ENCODE peak calls at places on chromosomes 5 and 9, in eight cellular contexts. S is HepG2, E is K562, L is HCT116, C is GM12878, Z is SK-N-SH, H is GM23338, T is HL-60. P is an unnamed sample.

GRCh38 chr9:91820126-91820750 is 129.8 kb downstream of the ROR2 start:
- DNase-seq in S (no peak), E (no peak), L (no peak), C (no peak), Z (no peak), H (no peak), T (no peak), P (no peak)

GRCh38 chr5:76476639-76477038 is 73.6 kb downstream of the IQGAP2 start:
- DNase-seq in S (no peak), E (no peak), L (no peak), C (no peak), Z (no peak), H (no peak), T (no peak), P (no peak)

GRCh38 chr9:136438909-136439549 is 616 bp downstream of the INPP5E start:
- DNase-seq in S (no peak), E (peak; percentile 47), L (no peak), C (no peak), Z (peak; percentile 82), H (peak; percentile 43), T (peak; percentile 45), P (no peak)

GRCh38 chr5:159547466-159548195 is 217.3 kb upstream of the IL12B start:
- DNase-seq in S (no peak), E (no peak), L (no peak), C (no peak), Z (no peak), H (no peak), T (no peak), P (no peak)

GRCh38 chr9:121538221-121538620 is 38.6 kb upstream of the GGTA1 start:
- DNase-seq in S (peak; percentile 23), E (no peak), L (peak; percentile 48), C (no peak), Z (peak; percentile 56), H (peak; percentile 56), T (no peak), P (no peak)

GRCh38 chr9:74951725-74952151 is 974 bp downstream of the C9orf40 start:
- DNase-seq in S (peak; percentile 15), E (peak; percentile 45), L (no peak), C (no peak), Z (peak; percentile 60), H (peak; percentile 59), T (no peak), P (no peak)

GRCh38 chr5:136811551-136811950 is 446.2 kb upstream of the TRPC7 start:
- DNase-seq in S (no peak), E (no peak), L (no peak), C (no peak), Z (no peak), H (no peak), T (no peak), P (peak; percentile 80)

GRCh38 chr9:89359018-89359417 is 40.7 kb downstream of the SECISBP2 start:
- DNase-seq in S (no peak), E (no peak), L (no peak), C (no peak), Z (peak; percentile 66), H (no peak), T (no peak), P (no peak)

GRCh38 chr5:68271124-68271523 is 55.6 kb downstream of the PIK3R1 start:
- DNase-seq in S (peak; percentile 61), E (no peak), L (no peak), C (no peak), Z (no peak), H (no peak), T (no peak), P (no peak)

GRCh38 chr9:91302831-91303230 is 58.9 kb downstream of the AUH start:
- DNase-seq in S (peak; percentile 12), E (no peak), L (peak; percentile 79), C (no peak), Z (no peak), H (no peak), T (peak; percentile 70), P (peak; percentile 30)

GRCh38 chr9:27679338-27679737 is 106.1 kb upstream of the C9orf72 start:
- DNase-seq in S (no peak), E (no peak), L (no peak), C (no peak), Z (no peak), H (peak; percentile 36), T (no peak), P (no peak)
- TF ChIP-seq REST in S (no peak), E (no peak), L (no peak), C (no peak), Z (no peak), H (no peak), T (no peak), P (no peak)

GRCh38 chr9:115036691-115037090 is 81.3 kb downstream of the TNC start:
- DNase-seq in S (no peak), E (no peak), L (no peak), C (no peak), Z (no peak), H (no peak), T (no peak), P (no peak)

GRCh38 chr9:115033800-115034199 is 84.2 kb downstream of the TNC start:
- DNase-seq in S (no peak), E (no peak), L (no peak), C (no peak), Z (no peak), H (no peak), T (no peak), P (no peak)

GRCh38 chr9:115038138-115038537 is 79.8 kb downstream of the TNC start:
- DNase-seq in S (no peak), E (no peak), L (no peak), C (no peak), Z (no peak), H (no peak), T (no peak), P (no peak)

GRCh38 chr9:115034801-115035200 is 83.2 kb downstream of the TNC start:
- DNase-seq in S (no peak), E (no peak), L (no peak), C (no peak), Z (no peak), H (no peak), T (no peak), P (no peak)

GRCh38 chr9:115035872-115036612 is 81.9 kb downstream of the TNC start:
- DNase-seq in S (no peak), E (peak; percentile 8), L (peak; percentile 32), C (peak; percentile 77), Z (no peak), H (peak; percentile 5), T (no peak), P (no peak)
- TF ChIP-seq POLR2AphosphoS5 in S (no peak), E (no peak), L (no peak), C (no peak), Z (no peak), H (no peak), T (no peak), P (no peak)

GRCh38 chr9:109403116-109403515 is 82.3 kb upstream of the EPB41L4B start:
- DNase-seq in S (no peak), E (no peak), L (no peak), C (no peak), Z (no peak), H (no peak), T (no peak), P (no peak)

GRCh38 chr9:109401990-109402318 is 81.1 kb upstream of the EPB41L4B start:
- DNase-seq in S (no peak), E (no peak), L (no peak), C (no peak), Z (no peak), H (no peak), T (no peak), P (no peak)

GRCh38 chr9:109399258-109399767 is 78.5 kb upstream of the EPB41L4B start:
- DNase-seq in S (no peak), E (no peak), L (no peak), C (no peak), Z (no peak), H (no peak), T (no peak), P (no peak)

GRCh38 chr9:109401169-109401989 is 80.5 kb upstream of the EPB41L4B start:
- DNase-seq in S (peak; percentile 65), E (peak; percentile 75), L (peak; percentile 49), C (no peak), Z (peak; percentile 68), H (peak; percentile 95), T (peak; percentile 8), P (peak; percentile 24)

GRCh38 chr9:109403766-109404320 is 83.0 kb upstream of the EPB41L4B start:
- DNase-seq in S (no peak), E (no peak), L (no peak), C (no peak), Z (no peak), H (no peak), T (no peak), P (no peak)
- H3K27me3 ChIP-seq in S (no peaks in the 10 kb centered on the region), E (peaks cover 6% of the 10 kb centered on the region), L (no peaks in the 10 kb centered on the region), C (no peaks in the 10 kb centered on the region), Z (no peaks in the 10 kb centered on the region), H (no peaks in the 10 kb centered on the region), T (peaks cover 5% of the 10 kb centered on the region), P (no peaks in the 10 kb centered on the region)

GRCh38 chr5:72955768-72956323 is at the start of gene FCHO2:
- DNase-seq in S (peak; percentile 90), E (peak; percentile 98), L (peak; percentile 94), C (peak; percentile 57), Z (peak; percentile 99), H (peak; percentile 98), T (peak; percentile 50), P (peak; percentile 78)

GRCh38 chr5:72954389-72954788 is 1.5 kb upstream of the FCHO2 start:
- DNase-seq in S (no peak), E (peak; percentile 52), L (no peak), C (no peak), Z (no peak), H (no peak), T (no peak), P (no peak)

GRCh38 chr5:72955143-72955767 is 586 bp upstream of the FCHO2 start:
- DNase-seq in S (peak; percentile 64), E (peak; percentile 85), L (no peak), C (no peak), Z (no peak), H (peak; percentile 78), T (no peak), P (no peak)

GRCh38 chr5:72957337-72957736 is 1.5 kb downstream of the FCHO2 start:
- DNase-seq in S (no peak), E (peak; percentile 30), L (no peak), C (no peak), Z (no peak), H (no peak), T (no peak), P (no peak)

DNA sequence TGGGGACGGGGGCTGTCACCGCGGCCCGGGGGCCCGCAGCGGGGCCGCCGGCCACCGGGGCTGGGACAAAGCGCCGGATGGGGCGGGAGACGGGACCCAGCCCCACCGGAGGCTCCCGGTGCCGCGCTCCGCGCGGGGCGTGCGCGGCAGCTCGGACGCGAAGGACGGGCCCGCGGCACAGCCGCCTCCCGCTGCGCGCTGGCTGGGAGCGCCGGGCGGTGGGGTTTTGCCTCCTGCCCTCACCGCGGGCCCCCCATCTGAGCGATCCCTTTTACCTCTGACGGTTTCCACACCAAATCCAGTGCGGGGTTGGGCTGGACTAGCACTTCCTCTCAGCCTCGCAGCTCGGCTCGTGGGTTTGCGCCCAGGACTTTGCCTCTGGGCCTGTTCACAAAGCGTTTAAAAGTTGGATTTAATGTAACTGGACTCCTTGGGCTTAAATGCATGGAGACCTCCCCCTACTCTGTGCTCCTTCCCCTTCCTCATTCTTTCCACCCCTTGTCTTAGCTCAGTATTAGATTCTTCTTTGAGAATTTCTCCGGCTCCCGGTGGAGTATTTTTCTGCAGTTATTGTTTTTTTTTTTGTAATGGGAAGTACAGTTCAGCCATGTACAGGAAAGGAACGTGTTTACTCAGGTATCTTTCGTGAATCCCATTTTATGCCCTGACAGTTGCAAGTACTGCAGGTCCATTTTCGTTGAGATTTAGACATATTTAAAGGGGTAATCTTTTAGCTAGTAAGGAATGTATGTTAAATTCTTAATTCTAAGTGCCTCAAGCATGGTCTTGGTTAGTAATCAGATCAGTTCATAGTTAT is 691 bp downstream of the FCHO2 start:
- DNase-seq in S (peak; percentile 29), E (peak; percentile 76), L (no peak), C (no peak), Z (peak; percentile 88), H (peak; percentile 53), T (no peak), P (no peak)
- TF ChIP-seq REST in S (no peak), E (no peak), L (no peak), C (no peak), Z (no peak), H (no peak), T (no peak), P (no peak)